ENCODE peak calls at places on chromosomes 13 and 19, in eight cellular contexts. F is left ventricle myocardium inferior; L is astrocyte; M is endodermal cell; W is CD8-positive, alpha-beta T cell; I is body of pancreas; C is foreskin fibroblast; Y is A549. N is an unnamed sample.

GRCh38 chr13:95191821-95192220 is 109.4 kb downstream of the ABCC4 start:
- DNase-seq in M (peak), I (peak), L (peak), F (peak), W (peak), Y (peak), C (peak), N (peak)

GRCh38 chr13:32838985-32839384 is 177.2 kb upstream of the KL start:
- DNase-seq in F (no peak), Y (no peak), W (no peak), M (peak), I (peak), C (no peak), L (no peak), N (no peak)

GRCh38 chr13:98444381-98444780 is 132.5 kb downstream of the STK24 start:
- DNase-seq in L (no peak), I (no peak), C (no peak), Y (no peak), M (no peak), F (no peak), W (no peak), N (peak)

GRCh38 chr19:53333071-53333465 is 481 bp upstream of the ZNF845 start:
- DNase-seq in C (no peak), W (peak), I (peak), L (no peak), Y (peak), F (peak), M (peak), N (peak)

GRCh38 chr13:71522976-71523517 is 344.0 kb downstream of the DACH1 start:
- DNase-seq in M (no peak), C (no peak), Y (no peak), I (no peak), L (no peak), W (no peak), F (no peak), N (no peak)

GRCh38 chr13:90492872-90493271 is 854.6 kb upstream of the MIR17HG start:
- DNase-seq in L (no peak), C (no peak), I (no peak), Y (no peak), M (no peak), W (no peak), F (no peak), N (no peak)

GRCh38 chr19:29708553-29709439 is 6.3 kb downstream of the C19orf12 start:
- DNase-seq in C (no peak), F (peak), W (no peak), Y (no peak), L (no peak), M (no peak), I (no peak), N (no peak)

GRCh38 chr13:75687145-75687763 is 51.1 kb downstream of the LMO7 start:
- DNase-seq in L (no peak), F (no peak), I (no peak), M (no peak), C (peak), W (no peak), Y (no peak), N (no peak)

GRCh38 chr19:33675501-33676124 is 53.9 kb downstream of the CHST8 start:
- DNase-seq in M (no peak), F (no peak), W (no peak), I (peak), Y (no peak), L (no peak), C (no peak), N (no peak)

GRCh38 chr19:30225615-30226463 is 146.3 kb upstream of the ZNF536 start:
- DNase-seq in L (no peak), F (no peak), M (no peak), I (no peak), C (peak), W (no peak), Y (peak), N (no peak)

GRCh38 chr19:39943586-39943985 is 9.2 kb upstream of the FCGBP start:
- DNase-seq in M (no peak), F (no peak), L (no peak), C (no peak), W (no peak), Y (peak), I (no peak), N (no peak)

DNA sequence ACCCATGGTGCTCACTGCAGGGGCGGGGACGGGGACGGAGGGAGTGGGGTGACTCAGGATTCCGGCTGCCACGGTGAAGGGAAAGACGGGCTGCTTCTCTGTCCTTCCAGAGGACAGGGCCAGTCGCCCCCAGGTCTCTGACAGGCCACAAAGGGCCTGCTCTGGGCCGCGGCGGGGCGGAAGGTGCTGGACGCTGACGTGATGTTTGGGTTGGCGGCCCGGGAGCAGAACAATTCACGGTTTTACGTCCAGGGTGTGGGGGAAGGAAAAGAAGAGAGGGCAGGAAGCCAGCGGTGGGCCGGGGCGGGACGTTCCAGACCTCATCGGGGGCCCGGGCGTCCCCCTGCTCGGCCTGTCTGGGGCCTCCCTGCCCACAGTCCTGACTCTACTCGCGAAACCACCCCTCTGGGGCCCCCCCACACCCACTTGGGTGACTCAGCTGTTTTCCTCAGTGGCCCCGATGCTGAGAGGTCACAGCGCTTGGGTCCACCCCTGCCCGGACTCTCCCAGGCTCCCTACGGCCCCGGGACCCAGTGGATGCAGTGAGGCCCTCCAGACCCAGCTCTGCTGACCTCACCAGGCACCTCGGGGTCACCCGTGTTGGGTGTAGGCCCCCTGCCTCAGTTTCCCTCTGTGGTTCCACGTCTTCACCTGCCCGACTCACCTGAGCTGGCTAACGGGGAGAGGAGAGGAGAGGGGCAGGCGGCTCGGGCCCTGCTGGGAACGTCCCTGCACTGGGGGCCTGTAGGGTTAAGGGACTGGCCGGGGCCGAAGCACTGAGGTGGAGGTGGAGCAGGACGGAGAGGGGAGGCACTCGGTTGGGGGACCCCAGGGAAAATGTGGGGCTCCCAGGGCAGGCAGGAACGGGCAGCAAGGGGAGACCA is 29.2 kb downstream of the PIP5K1C start:
- DNase-seq in I (peak), F (peak), L (peak), M (peak), C (peak), W (peak), Y (no peak), N (peak)
- H3K4me3 ChIP-seq in I (no peak), F (peak), L (no peak), M (no peak), C (peak), W (peak), Y (no peak), N (peak)

GRCh38 chr19:15317392-15318011 is 14.8 kb downstream of the BRD4 start:
- DNase-seq in C (peak), I (no peak), Y (no peak), M (no peak), L (peak), W (no peak), F (no peak), N (no peak)

GRCh38 chr19:15323496-15324235 is 8.7 kb downstream of the BRD4 start:
- DNase-seq in Y (no peak), W (no peak), F (peak), M (no peak), C (peak), L (no peak), I (peak), N (peak)

GRCh38 chr19:15321739-15322138 is 10.6 kb downstream of the BRD4 start:
- DNase-seq in F (no peak), I (no peak), W (no peak), M (no peak), C (no peak), Y (no peak), L (no peak), N (no peak)

GRCh38 chr19:15318241-15318691 is 14.1 kb downstream of the BRD4 start:
- DNase-seq in C (no peak), Y (no peak), F (no peak), L (no peak), W (peak), M (no peak), I (no peak), N (no peak)

GRCh38 chr19:15320118-15320517 is 12.2 kb downstream of the BRD4 start:
- DNase-seq in F (no peak), Y (no peak), M (no peak), I (no peak), L (peak), C (peak), W (no peak), N (no peak)
- TF ChIP-seq CTCF in F (no peak), Y (no peak), M (no peak), I (no peak), L (no peak), C (no peak), W (no peak), N (no peak)

DNA sequence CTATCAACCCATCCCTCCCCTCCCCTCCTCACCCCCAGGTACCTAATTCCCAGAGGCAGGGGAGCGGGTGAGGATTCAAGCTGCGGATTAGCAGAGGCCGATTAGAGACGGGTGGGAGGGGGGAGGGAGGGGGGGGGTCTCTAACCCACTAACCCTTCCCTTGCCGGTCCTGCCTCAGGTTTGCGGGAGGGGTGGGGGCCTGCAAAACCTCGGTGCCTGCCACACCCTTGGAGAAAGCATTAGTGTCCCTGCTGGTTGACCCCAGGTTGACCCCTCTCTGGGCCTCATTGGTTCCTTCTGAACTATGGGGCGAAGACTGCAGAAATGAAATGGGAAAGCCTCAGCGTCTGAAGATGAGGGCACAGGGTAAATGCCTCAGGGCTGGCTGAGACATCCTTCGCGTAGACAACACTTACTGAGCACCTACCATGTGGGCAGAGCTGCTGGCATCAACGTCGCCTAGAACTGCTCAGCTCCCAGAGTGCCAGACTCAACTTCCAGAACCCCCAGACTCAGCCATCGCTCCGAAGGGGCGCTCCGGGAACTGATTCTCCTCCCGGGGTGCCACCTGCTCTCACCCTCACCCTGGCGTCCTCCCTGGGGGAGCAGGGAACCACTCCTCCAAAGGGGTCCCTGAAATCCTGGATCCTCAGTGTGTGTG is 8.5 kb upstream of the NFIC start:
- DNase-seq in I (peak), M (peak), W (no peak), C (peak), L (no peak), F (no peak), Y (no peak), N (no peak)
- H3K4me3 ChIP-seq in I (no peak), M (no peak), W (peak), C (peak), L (no peak), F (peak), Y (peak), N (peak)

DNA sequence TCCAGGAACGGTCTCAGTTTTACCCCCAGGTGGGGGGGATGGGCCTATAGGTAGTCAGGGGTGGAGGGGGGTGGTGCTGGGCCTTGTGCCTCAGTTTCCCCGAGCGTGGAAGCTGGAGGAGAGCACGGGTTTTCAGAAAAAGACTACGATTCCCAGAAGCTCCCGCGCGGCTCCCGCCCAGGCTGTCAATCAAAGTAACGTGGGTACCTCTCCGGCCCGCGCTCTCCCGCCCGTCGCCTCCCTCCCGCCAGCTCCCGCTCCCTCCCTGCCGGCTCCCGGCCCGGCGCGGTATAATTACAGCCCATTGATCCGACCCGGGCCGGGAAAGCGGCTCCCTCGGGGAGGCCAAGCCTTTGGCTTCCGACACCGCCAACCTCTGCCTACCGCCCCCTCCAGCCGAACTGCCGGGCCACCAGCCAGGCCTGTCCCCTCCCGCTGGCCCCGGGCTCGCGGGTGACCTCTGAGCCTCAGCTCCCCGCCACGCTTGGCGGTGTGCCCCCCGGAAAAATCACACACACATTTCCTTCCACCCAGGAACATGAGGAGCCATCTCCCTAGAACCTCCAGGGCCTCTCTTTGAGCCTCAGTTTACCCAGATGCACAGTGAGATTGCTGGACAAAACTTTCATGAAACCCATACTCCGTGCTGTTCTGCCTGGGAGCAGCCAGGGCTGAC is 7.2 kb upstream of the TLE2 start:
- DNase-seq in W (peak), Y (peak), M (peak), C (peak), F (peak), I (peak), L (peak), N (peak)
- TF ChIP-seq CTCF in W (no peak), Y (no peak), M (no peak), C (no peak), F (no peak), I (no peak), L (no peak), N (no peak)